ENCODE peak calls at places on chromosome 6, in four cellular contexts. One of them, this sample, is unnamed. For H3K4me1, the result is how much of the 10 kb centered on the place peaks cover.

GRCh38 chr6:141026504-141026903 is 1106.2 kb upstream of the GJE1 start:
- DNase-seq in tibial nerve: no peak
- DNase-seq in ovary: no peak
- DNase-seq in A549: peak
- DNase-seq in this sample: no peak

GRCh38 chr6:33417127-33417902 is 592 bp downstream of the CUTA start:
- DNase-seq in ovary: peak
- DNase-seq in tibial nerve: no peak
- DNase-seq in A549: peak
- DNase-seq in this sample: no peak

GRCh38 chr6:107207251-107207890 is 92.1 kb upstream of the BEND3 start:
- DNase-seq in tibial nerve: no peak
- DNase-seq in ovary: no peak
- DNase-seq in A549: no peak
- DNase-seq in this sample: no peak

GRCh38 chr6:90326404-90327057 is 29.9 kb upstream of the BACH2 start:
- DNase-seq in tibial nerve: no peak
- DNase-seq in ovary: no peak
- DNase-seq in A549: no peak
- DNase-seq in this sample: no peak

GRCh38 chr6:35402136-35402855 is 49.8 kb upstream of the FANCE start:
- DNase-seq in ovary: no peak
- DNase-seq in tibial nerve: no peak
- DNase-seq in A549: peak
- DNase-seq in this sample: no peak

GRCh38 chr6:47741807-47742206 is 40.0 kb upstream of the OPN5 start:
- DNase-seq in ovary: no peak
- DNase-seq in A549: peak
- DNase-seq in tibial nerve: no peak
- DNase-seq in this sample: no peak

GRCh38 chr6:37104935-37105781 is 64.8 kb upstream of the PIM1 start:
- DNase-seq in tibial nerve: no peak
- DNase-seq in A549: no peak
- DNase-seq in ovary: no peak
- DNase-seq in this sample: no peak

GRCh38 chr6:112180095-112180820 is 74.1 kb downstream of the LAMA4 start:
- DNase-seq in ovary: no peak
- DNase-seq in tibial nerve: no peak
- DNase-seq in A549: peak
- DNase-seq in this sample: peak

GRCh38 chr6:16849280-16850210 is 88.3 kb upstream of the ATXN1 start:
- DNase-seq in A549: peak
- DNase-seq in ovary: no peak
- DNase-seq in tibial nerve: no peak
- DNase-seq in this sample: no peak

GRCh38 chr6:107105511-107106116 is 9.7 kb downstream of the BEND3 start:
- DNase-seq in ovary: no peak
- DNase-seq in tibial nerve: no peak
- DNase-seq in A549: no peak
- DNase-seq in this sample: peak

GRCh38 chr6:158313989-158314388 is 1.7 kb downstream of the TULP4 start:
- DNase-seq in tibial nerve: no peak
- DNase-seq in A549: no peak
- DNase-seq in ovary: no peak
- DNase-seq in this sample: peak

GRCh38 chr6:38350882-38351281 is 288.8 kb downstream of the BTBD9 start:
- DNase-seq in ovary: no peak
- DNase-seq in A549: no peak
- DNase-seq in tibial nerve: no peak
- DNase-seq in this sample: no peak

GRCh38 chr6:246349-246748 is 45.9 kb upstream of the DUSP22 start:
- DNase-seq in A549: no peak
- DNase-seq in ovary: no peak
- DNase-seq in tibial nerve: no peak
- DNase-seq in this sample: no peak

GRCh38 chr6:44116643-44117382 is 10.4 kb downstream of the MRPL14 start:
- DNase-seq in A549: no peak
- DNase-seq in tibial nerve: no peak
- DNase-seq in ovary: no peak
- DNase-seq in this sample: no peak

GRCh38 chr6:136511921-136512320 is 38.3 kb downstream of the MAP7 start:
- DNase-seq in ovary: no peak
- DNase-seq in tibial nerve: peak
- DNase-seq in A549: no peak
- DNase-seq in this sample: no peak

GRCh38 chr6:32843321-32843978 is 397 bp downstream of the PSMB8 start:
- DNase-seq in A549: no peak
- DNase-seq in tibial nerve: no peak
- DNase-seq in ovary: peak
- DNase-seq in this sample: no peak

GRCh38 chr6:6915813-6916547 is 191.8 kb upstream of the RREB1 start:
- DNase-seq in A549: no peak
- DNase-seq in tibial nerve: peak
- DNase-seq in ovary: peak
- DNase-seq in this sample: peak

GRCh38 chr6:154738561-154738961 is 5.3 kb downstream of the SCAF8 start:
- DNase-seq in ovary: no peak
- DNase-seq in tibial nerve: no peak
- DNase-seq in A549: no peak
- DNase-seq in this sample: no peak

GRCh38 chr6:71527831-71528377 is 239.3 kb downstream of the OGFRL1 start:
- DNase-seq in A549: no peak
- DNase-seq in ovary: no peak
- DNase-seq in tibial nerve: no peak
- DNase-seq in this sample: no peak

GRCh38 chr6:95127266-95127665 is 450.1 kb upstream of the MANEA start:
- DNase-seq in A549: no peak
- DNase-seq in ovary: no peak
- DNase-seq in tibial nerve: no peak
- DNase-seq in this sample: no peak

GRCh38 chr6:168939771-168940170 is 313.9 kb downstream of the THBS2 start:
- DNase-seq in A549: no peak
- DNase-seq in ovary: no peak
- DNase-seq in tibial nerve: no peak
- DNase-seq in this sample: no peak

GRCh38 chr6:2827112-2827511 is 14.6 kb downstream of the SERPINB1 start:
- DNase-seq in tibial nerve: no peak
- DNase-seq in ovary: no peak
- DNase-seq in A549: no peak
- DNase-seq in this sample: no peak

GRCh38 chr6:48766349-48766748 is 655.4 kb upstream of the PTCHD4 start:
- DNase-seq in tibial nerve: no peak
- DNase-seq in ovary: no peak
- DNase-seq in A549: peak
- DNase-seq in this sample: no peak

GRCh38 chr6:110856296-110856695 is 18.3 kb upstream of the AMD1 start:
- DNase-seq in A549: no peak
- DNase-seq in ovary: no peak
- DNase-seq in tibial nerve: no peak
- DNase-seq in this sample: no peak

GRCh38 chr6:157219201-157220200 is 103.8 kb downstream of the TMEM242 start:
- DNase-seq in tibial nerve: no peak
- DNase-seq in ovary: no peak
- DNase-seq in A549: no peak
- DNase-seq in this sample: peak

GRCh38 chr6:80022803-80023202 is 18.4 kb downstream of the TTK start:
- DNase-seq in ovary: no peak
- DNase-seq in A549: no peak
- DNase-seq in tibial nerve: no peak
- DNase-seq in this sample: no peak

GRCh38 chr6:34143884-34144580 is 1.9 kb downstream of the GRM4 start:
- DNase-seq in ovary: no peak
- DNase-seq in tibial nerve: no peak
- DNase-seq in A549: peak
- DNase-seq in this sample: peak

GRCh38 chr6:83905648-83906047 is 46.2 kb downstream of the CYB5R4 start:
- DNase-seq in ovary: no peak
- DNase-seq in A549: no peak
- DNase-seq in tibial nerve: no peak
- DNase-seq in this sample: no peak

GRCh38 chr6:83904395-83904794 is 44.9 kb downstream of the CYB5R4 start:
- DNase-seq in ovary: no peak
- DNase-seq in A549: no peak
- DNase-seq in tibial nerve: no peak
- DNase-seq in this sample: no peak

DNA sequence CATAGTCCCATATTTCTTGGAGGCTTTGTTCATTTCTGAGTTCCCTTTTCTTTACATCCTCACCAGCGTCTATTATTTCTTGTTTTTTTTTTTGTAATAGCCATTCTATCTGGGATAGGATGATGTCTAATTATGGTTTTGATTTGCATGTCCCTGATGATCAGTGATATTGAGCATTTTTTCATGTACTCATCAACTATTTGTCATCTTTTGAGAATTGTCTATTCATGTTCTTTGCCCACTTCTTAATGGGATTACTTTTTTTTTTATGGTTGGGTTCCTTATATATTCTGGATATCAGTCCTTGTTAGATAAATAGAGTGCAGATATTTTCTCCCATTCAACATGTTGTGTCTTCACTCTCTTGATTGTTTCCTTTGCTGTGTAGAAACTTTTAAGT is 42.1 kb downstream of the CYB5R4 start:
- DNase-seq in A549: no peak
- DNase-seq in ovary: no peak
- DNase-seq in tibial nerve: no peak
- DNase-seq in this sample: no peak
- H3K4me1 ChIP-seq in A549: under half
- H3K4me1 ChIP-seq in ovary: under half
- H3K4me1 ChIP-seq in tibial nerve: under half
- H3K4me1 ChIP-seq in this sample: under half

DNA sequence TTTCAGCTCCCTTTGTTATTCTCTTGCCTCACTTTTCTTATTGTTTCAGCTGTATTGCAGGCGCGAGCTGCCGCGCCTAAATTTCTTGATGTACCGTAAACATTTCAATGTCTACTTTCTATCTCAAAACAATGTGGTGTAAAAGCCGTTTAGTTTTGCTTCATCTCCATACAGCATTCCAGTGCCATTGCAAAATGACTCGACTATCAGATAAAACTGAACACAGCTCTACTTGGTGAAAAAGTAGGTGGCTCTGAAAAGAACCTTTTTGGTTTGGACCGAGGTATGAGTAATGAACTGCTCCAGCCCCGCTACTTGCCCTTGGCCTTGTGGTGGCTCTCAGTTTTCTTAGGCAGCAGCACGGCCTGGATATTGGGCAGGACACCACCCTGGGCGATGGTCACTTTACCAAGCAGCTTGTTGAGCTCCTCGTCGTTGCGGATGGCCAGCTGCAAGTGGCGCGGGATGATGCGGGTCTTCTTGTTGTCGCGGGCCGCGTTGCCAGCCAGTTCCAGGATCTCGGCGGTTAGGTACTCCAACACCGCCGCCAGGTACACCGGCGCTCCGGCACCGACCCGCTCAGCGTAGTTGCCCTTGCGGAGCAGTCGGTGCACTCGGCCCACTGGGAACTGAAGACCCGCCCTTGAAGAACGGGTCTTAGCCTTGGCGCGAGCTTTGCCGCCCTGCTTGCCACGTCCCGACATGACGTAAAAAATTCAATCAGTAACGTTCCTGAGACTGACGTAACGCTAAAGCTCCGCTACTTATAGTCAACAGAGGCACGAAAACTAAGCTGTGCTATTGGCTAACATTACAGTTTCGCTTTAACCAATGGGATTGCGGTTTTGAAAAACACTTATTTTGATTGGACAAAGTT is 74.3 kb downstream of the OR2B2 start:
- DNase-seq in tibial nerve: peak
- DNase-seq in ovary: peak
- DNase-seq in A549: peak
- DNase-seq in this sample: peak
- TF ChIP-seq POLR2A in tibial nerve: no peak
- TF ChIP-seq POLR2A in ovary: peak
- TF ChIP-seq POLR2A in A549: peak
- TF ChIP-seq POLR2A in this sample: no peak

DNA sequence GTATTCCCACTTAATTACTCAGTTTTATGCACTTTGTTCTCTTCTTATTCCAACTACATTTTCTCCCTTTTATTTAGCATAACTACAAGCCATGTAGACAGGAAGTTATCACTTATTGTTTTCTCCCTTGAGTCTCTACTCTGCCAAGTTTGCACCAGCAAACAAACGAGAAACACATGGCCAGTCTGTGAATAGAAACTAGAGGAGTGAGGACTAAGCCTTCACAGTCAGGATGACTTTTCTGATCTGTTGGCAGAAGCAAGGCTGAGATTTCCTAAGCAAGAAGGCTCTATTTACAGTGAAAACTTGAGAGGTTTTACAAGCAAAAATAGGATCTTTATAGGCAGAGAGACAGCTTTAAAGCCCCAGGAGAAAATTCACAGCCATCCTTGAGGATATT is 69.8 kb upstream of the TINAG start:
- DNase-seq in A549: no peak
- DNase-seq in tibial nerve: no peak
- DNase-seq in ovary: no peak
- DNase-seq in this sample: no peak
- H3K27ac ChIP-seq in A549: no peak
- H3K27ac ChIP-seq in tibial nerve: no peak
- H3K27ac ChIP-seq in ovary: no peak
- H3K27ac ChIP-seq in this sample: no peak

GRCh38 chr6:45651301-45651700 is 273.6 kb upstream of the SUPT3H start:
- DNase-seq in tibial nerve: no peak
- DNase-seq in ovary: no peak
- DNase-seq in A549: no peak
- DNase-seq in this sample: no peak

GRCh38 chr6:45654673-45655072 is 276.9 kb upstream of the SUPT3H start:
- DNase-seq in ovary: no peak
- DNase-seq in tibial nerve: no peak
- DNase-seq in A549: no peak
- DNase-seq in this sample: no peak

GRCh38 chr6:45655630-45656422 is 278.1 kb upstream of the SUPT3H start:
- DNase-seq in ovary: no peak
- DNase-seq in tibial nerve: no peak
- DNase-seq in A549: peak
- DNase-seq in this sample: no peak

GRCh38 chr6:45652393-45652792 is 274.7 kb upstream of the SUPT3H start:
- DNase-seq in A549: no peak
- DNase-seq in tibial nerve: no peak
- DNase-seq in ovary: no peak
- DNase-seq in this sample: no peak

DNA sequence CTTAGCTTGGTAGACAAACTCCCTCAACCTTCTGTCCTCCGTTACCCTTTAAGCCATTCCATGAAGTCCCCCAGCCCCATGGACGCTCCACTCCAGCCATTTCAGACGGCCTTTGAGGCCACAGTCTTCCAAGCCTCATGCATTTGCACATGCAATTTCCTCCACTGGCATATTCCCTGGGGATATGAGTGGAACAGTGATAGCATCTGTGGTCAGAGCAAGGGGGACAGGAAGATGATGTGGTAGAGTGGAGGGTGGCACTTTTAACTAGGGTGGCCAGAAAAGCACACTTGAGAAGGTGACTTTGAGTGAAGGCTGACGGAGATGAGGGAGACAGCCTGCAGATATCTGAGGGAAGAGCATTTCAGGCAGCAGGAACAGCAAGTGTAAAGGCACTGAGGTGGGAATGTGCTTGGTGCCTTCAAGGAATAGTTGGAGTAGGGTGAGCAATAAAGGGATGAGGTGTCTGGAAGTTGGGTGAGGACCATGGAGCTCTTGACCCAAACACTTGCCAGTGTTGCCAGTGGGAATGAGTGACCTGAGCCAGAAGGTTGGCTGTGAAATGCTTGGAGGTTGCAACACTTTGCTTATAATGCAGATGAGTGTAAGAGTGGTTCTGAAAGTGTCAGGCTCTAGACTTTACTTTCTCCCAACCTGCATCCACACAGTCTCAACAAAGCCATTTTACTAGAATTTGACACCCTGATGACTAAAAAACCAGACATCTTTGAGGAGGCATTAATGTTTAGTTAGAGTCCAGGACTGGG is 275.6 kb upstream of the SUPT3H start:
- DNase-seq in tibial nerve: no peak
- DNase-seq in ovary: no peak
- DNase-seq in A549: no peak
- DNase-seq in this sample: no peak
- H3K4me1 ChIP-seq in tibial nerve: under half
- H3K4me1 ChIP-seq in ovary: under half
- H3K4me1 ChIP-seq in A549: under half
- H3K4me1 ChIP-seq in this sample: under half

This sample was measured in Peyer's patch.